ENCODE peak calls at places on chromosomes 2 and 18, in seven cellular contexts. J is body of pancreas; T is heart right ventricle; W is mesenchymal stem cell; Y is HepG2; M is effector memory CD4-positive, alpha-beta T cell; F is cardiac muscle cell. B is an unnamed sample. For H3K4me1, the result is how much of the 10 kb centered on the place peaks cover.

GRCh38 chr18:13179566-13180113 is 38.9 kb upstream of the LDLRAD4 start:
- DNase-seq in M (no peak), J (peak), T (no peak), F (no peak), W (no peak), Y (peak), B (no peak)

GRCh38 chr2:179454443-179455218 is 190.0 kb upstream of the SESTD1 start:
- DNase-seq in J (no peak), W (peak), M (no peak), F (peak), T (no peak), Y (peak), B (peak)

GRCh38 chr18:21774722-21775121 is 34.1 kb downstream of the MIB1 start:
- DNase-seq in J (no peak), M (no peak), T (no peak), Y (no peak), W (no peak), F (no peak), B (no peak)

GRCh38 chr18:77366725-77367641 is 117.3 kb downstream of the GALR1 start:
- DNase-seq in J (peak), M (no peak), T (peak), F (peak), Y (peak), W (no peak), B (no peak)

GRCh38 chr2:66364495-66364992 is 70.4 kb upstream of the MEIS1 start:
- DNase-seq in W (peak), T (peak), F (peak), Y (no peak), M (no peak), J (no peak), B (no peak)

GRCh38 chr2:187976667-187977333 is 314.9 kb upstream of the GULP1 start:
- DNase-seq in Y (no peak), T (no peak), M (no peak), J (no peak), F (no peak), W (no peak), B (no peak)

GRCh38 chr2:8576525-8577157 is 105.2 kb upstream of the ID2 start:
- DNase-seq in J (peak), W (no peak), T (no peak), Y (no peak), M (peak), F (no peak), B (no peak)

GRCh38 chr2:206728277-206729199 is 10.3 kb upstream of the DYTN start:
- DNase-seq in Y (peak), J (no peak), F (peak), W (no peak), T (no peak), M (no peak), B (no peak)

GRCh38 chr2:72932045-72932444 is 14.7 kb downstream of the EMX1 start:
- DNase-seq in Y (no peak), T (no peak), W (no peak), M (no peak), F (peak), J (no peak), B (no peak)

GRCh38 chr2:159129301-159129700 is 157.2 kb downstream of the WDSUB1 start:
- DNase-seq in Y (no peak), M (no peak), F (no peak), J (no peak), T (no peak), W (no peak), B (no peak)

GRCh38 chr2:218393750-218394290 is 5.8 kb upstream of the CTDSP1 start:
- DNase-seq in F (no peak), W (no peak), J (no peak), M (no peak), T (no peak), Y (no peak), B (no peak)

GRCh38 chr2:154452906-154453493 is 245.5 kb upstream of the KCNJ3 start:
- DNase-seq in M (no peak), F (peak), Y (no peak), T (no peak), J (no peak), W (no peak), B (peak)

GRCh38 chr2:43762286-43762685 is 11.6 kb upstream of the DYNC2LI1 start:
- DNase-seq in W (no peak), T (no peak), F (no peak), J (no peak), Y (no peak), M (no peak), B (no peak)

GRCh38 chr2:107325983-107326786 is 440.2 kb upstream of the ST6GAL2 start:
- DNase-seq in J (no peak), Y (no peak), W (no peak), F (peak), T (peak), M (no peak), B (no peak)

GRCh38 chr2:149715005-149715592 is 127.5 kb upstream of the MMADHC start:
- DNase-seq in F (peak), W (peak), J (peak), T (no peak), Y (peak), M (no peak), B (peak)

GRCh38 chr18:25352629-25353005 is 651 bp upstream of the ZNF521 start:
- DNase-seq in F (no peak), T (no peak), M (no peak), W (no peak), Y (no peak), J (no peak), B (no peak)

GRCh38 chr2:12797815-12798214 is 81.1 kb downstream of the TRIB2 start:
- DNase-seq in T (no peak), M (no peak), J (no peak), Y (no peak), F (peak), W (peak), B (peak)

GRCh38 chr2:2777213-2777612 is 446.1 kb upstream of the MYT1L start:
- DNase-seq in W (no peak), M (no peak), Y (no peak), F (no peak), T (no peak), J (no peak), B (no peak)

GRCh38 chr2:12816379-12817306 is 99.9 kb downstream of the TRIB2 start:
- DNase-seq in Y (no peak), M (no peak), T (no peak), J (no peak), W (peak), F (peak), B (no peak)

GRCh38 chr18:8765692-8766463 is 60.5 kb downstream of the MTCL1 start:
- DNase-seq in Y (no peak), J (no peak), M (no peak), F (no peak), W (peak), T (no peak), B (no peak)

GRCh38 chr2:46275995-46276394 is 21.2 kb upstream of the EPAS1 start:
- DNase-seq in W (no peak), Y (no peak), J (no peak), F (peak), M (no peak), T (peak), B (peak)

DNA sequence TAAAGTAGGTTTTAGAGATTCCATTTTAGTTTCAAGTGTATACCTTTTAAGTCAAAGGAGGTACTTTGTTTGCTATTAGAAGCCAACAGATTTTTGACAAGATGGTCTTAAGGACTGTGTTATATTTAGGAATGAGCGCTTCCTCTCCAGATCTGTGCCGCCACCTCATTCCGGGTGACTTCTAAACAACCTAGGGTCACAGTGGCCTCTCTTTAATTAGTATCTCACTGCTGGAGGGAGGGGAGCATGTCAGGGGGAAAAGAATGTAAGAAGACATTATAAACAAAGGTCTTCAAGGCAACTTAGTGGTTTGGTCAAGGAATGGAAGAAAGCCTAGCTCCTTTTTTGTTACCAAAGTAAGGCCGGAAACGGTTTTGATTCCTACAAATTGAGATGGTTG is 67.0 kb downstream of the RBMS1 start:
- DNase-seq in T (no peak), J (no peak), Y (no peak), M (no peak), F (no peak), W (peak), B (no peak)
- H3K4me1 ChIP-seq in T (half or more), J (under half), Y (under half), M (under half), F (under half), W (under half), B (under half)

GRCh38 chr18:26482567-26482966 is 65.8 kb downstream of the KCTD1 start:
- DNase-seq in J (no peak), Y (no peak), W (no peak), F (no peak), M (no peak), T (no peak), B (no peak)
- H3K4me1 ChIP-seq in J (under half), Y (under half), W (under half), F (under half), M (under half), T (under half), B (under half)

GRCh38 chr2:168529900-168530561 is 74.0 kb downstream of the CERS6 start:
- DNase-seq in J (no peak), T (peak), W (no peak), F (peak), M (no peak), Y (no peak), B (no peak)

GRCh38 chr2:168528016-168528415 is 71.9 kb downstream of the CERS6 start:
- DNase-seq in W (no peak), T (no peak), Y (no peak), F (no peak), J (no peak), M (no peak), B (no peak)

GRCh38 chr2:168526641-168527040 is 70.6 kb downstream of the CERS6 start:
- DNase-seq in J (peak), F (peak), T (peak), M (no peak), W (peak), Y (no peak), B (no peak)

GRCh38 chr2:168529054-168529833 is 73.2 kb downstream of the CERS6 start:
- DNase-seq in M (no peak), J (no peak), Y (no peak), T (no peak), W (no peak), F (no peak), B (no peak)

DNA sequence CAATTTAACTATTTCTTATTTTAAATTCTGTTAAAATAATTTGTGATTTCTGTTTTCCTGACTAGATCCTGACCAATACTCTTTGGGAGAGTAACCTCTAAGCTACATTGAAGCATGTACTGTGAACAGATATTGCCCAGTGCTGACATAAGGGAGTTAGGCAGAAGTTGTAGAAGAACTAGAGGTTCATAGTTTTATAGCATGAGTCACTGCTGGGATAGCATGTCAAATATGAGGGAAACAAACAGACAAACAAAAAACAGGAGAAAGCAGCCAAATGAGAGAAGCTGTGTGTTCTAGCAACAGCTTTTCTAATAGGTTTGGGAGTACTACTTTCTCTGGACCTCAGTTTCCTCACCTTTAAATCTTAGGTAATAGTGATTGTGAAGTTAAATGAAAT is 72.4 kb downstream of the CERS6 start:
- DNase-seq in Y (no peak), F (peak), W (no peak), M (no peak), J (no peak), T (no peak), B (no peak)
- H3K4me1 ChIP-seq in Y (under half), F (under half), W (under half), M (under half), J (under half), T (half or more), B (under half)

GRCh38 chr2:101830146-101830545 is 132.6 kb downstream of the MAP4K4 start:
- DNase-seq in Y (no peak), F (no peak), W (no peak), T (no peak), J (no peak), M (no peak), B (no peak)

GRCh38 chr2:101828267-101829017 is 130.9 kb downstream of the MAP4K4 start:
- DNase-seq in Y (no peak), M (no peak), W (peak), T (no peak), J (no peak), F (peak), B (no peak)

GRCh38 chr2:101829429-101829828 is 131.9 kb downstream of the MAP4K4 start:
- DNase-seq in J (no peak), Y (no peak), M (no peak), W (no peak), F (no peak), T (no peak), B (no peak)

GRCh38 chr2:101830555-101830954 is 133.0 kb downstream of the MAP4K4 start:
- DNase-seq in M (no peak), J (no peak), T (no peak), Y (no peak), F (peak), W (peak), B (peak)

GRCh38 chr2:101829018-101829396 is 131.5 kb downstream of the MAP4K4 start:
- DNase-seq in W (peak), T (no peak), M (no peak), J (no peak), F (no peak), Y (no peak), B (no peak)
- H3K4me1 ChIP-seq in W (under half), T (half or more), M (under half), J (under half), F (under half), Y (half or more), B (under half)

DNA sequence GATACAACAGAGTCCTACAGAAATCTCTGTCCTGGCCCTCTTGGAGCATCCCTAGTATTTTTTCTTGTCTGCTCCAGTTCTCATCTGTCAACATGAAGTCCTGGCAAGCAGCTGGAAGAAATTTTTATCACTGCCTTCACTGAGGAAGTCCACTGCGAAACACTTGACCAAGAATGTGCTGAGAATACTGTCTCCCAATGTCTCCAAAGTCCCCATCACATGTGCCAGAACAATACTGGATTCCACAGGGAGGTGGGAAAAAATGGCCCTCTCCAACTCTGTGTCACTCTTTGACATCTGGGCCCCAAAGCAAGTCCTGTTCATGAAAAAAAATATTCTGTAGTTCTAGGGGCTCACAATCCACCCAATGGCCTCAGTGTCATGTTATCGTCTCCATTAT is 32.8 kb upstream of the PGAP1 start:
- DNase-seq in F (no peak), M (no peak), T (no peak), W (no peak), Y (no peak), J (no peak), B (no peak)
- H3K4me1 ChIP-seq in F (under half), M (under half), T (under half), W (under half), Y (under half), J (under half), B (under half)

GRCh38 chr2:23518481-23519333 is 133.7 kb downstream of the KLHL29 start:
- DNase-seq in F (no peak), T (no peak), Y (no peak), M (no peak), W (no peak), J (no peak), B (no peak)
- H3K4me1 ChIP-seq in F (under half), T (under half), Y (under half), M (under half), W (under half), J (under half), B (under half)

DNA sequence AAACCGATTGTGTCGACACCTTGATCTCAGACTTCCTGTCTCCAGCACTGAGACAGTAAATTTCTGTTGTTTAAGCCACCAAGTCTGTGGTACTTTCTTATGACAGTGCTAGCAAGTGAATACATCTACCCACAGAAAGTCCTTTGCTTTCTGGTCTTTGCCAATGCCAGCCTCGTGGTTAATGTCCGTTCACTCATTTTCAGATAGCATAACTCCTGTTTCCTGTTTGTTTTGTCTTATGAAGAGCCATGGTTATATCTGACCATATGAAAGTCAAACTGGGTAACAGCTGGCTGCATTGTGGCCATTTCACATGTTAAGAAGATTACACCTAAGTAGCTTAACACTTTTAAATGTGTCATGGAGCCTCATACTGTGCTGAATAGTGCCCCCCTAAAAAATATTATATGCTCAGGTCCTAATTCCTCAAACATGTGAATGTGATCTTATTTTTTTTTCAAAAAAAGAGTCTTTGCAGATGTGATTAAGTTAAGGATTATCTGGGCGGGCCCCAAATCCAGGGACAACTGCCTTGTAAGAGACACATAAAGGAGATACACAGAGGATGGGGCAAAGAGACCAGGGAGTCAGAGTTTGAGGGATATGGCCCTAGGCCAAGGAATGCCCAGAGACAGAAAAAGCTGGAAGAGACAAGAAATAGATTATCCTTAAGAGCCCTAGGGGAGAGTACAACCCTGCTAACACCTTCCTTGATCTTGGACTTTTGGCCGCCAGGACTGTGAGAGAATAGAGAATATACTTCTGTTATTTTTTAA is 118.0 kb downstream of the KCNE4 start:
- DNase-seq in Y (no peak), T (no peak), W (no peak), F (no peak), J (no peak), M (no peak), B (no peak)
- H3K4me1 ChIP-seq in Y (under half), T (under half), W (under half), F (under half), J (under half), M (under half), B (under half)

GRCh38 chr2:28616618-28617017 is 120.8 kb downstream of the PLB1 start:
- DNase-seq in J (no peak), W (no peak), M (no peak), T (no peak), F (peak), Y (no peak), B (no peak)
- H3K4me1 ChIP-seq in J (under half), W (under half), M (half or more), T (under half), F (under half), Y (half or more), B (under half)

DNA sequence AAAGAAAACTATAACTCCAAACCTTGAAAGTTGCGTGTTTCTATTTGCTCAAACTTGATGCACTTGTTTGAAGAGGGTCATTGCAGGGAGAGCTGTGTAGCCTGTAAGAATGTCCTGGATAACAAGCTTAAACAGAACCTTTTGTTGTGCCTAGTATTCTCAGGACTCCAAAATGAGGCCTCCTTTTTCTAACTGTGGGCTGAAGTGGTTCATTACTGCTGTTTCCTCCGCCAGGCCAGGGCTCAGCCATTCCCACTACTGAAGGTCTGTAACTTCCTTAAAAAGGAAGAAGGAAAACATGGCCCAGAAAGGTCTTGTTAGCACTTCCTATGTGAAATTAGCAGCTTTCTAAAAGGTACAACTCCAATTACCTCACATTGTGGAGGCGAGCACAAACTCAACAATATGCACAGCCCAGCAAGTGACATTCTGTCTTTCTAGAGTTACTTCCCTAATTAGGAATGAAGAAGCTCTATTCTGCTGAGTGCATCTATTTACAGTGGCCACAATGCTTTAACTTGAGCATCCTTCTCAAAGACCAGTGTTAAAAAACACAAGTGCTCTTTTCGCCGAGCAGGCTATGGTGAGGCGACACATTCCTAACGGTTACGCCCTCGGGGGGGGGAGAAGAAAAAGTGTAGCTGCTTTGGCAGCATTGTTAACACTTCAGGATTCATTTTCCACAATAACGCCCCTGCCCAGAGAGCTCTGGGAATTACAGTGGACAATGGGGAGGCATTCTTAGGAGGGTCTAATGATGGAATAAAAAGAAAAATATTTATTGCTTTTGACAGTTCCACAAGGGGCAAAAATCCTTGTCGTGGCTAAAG is 136.9 kb upstream of the SIX3 start:
- DNase-seq in M (no peak), F (no peak), T (no peak), J (no peak), W (no peak), Y (no peak), B (no peak)
- H3K4me1 ChIP-seq in M (under half), F (under half), T (under half), J (under half), W (under half), Y (under half), B (under half)

B was measured in endothelial cell of umbilical vein.